ENCODE peak calls at places on chromosomes 13 and 19, in eight cellular contexts. W, K, H, B, Y, T, D and A are unnamed samples.

GRCh38 chr19:57816652-57817051 is 1.9 kb upstream of the ZNF552 start:
- DNase-seq in W (no peak), K (no peak), H (no peak), B (no peak), Y (no peak), T (no peak), D (no peak), A (no peak)

GRCh38 chr13:41668130-41668757 is 210.9 kb downstream of the RGCC start:
- DNase-seq in W (peak), K (peak), H (peak), B (peak), Y (no peak), T (no peak), D (peak), A (peak)

GRCh38 chr19:34990578-34991192 is 9.4 kb upstream of the GRAMD1A start:
- DNase-seq in W (no peak), K (no peak), H (no peak), B (no peak), Y (no peak), T (no peak), D (no peak), A (peak)

GRCh38 chr19:6476155-6476895 is 5.3 kb downstream of the DENND1C start:
- DNase-seq in W (peak), K (peak), H (no peak), B (peak), Y (no peak), T (peak), D (no peak), A (peak)

GRCh38 chr13:109779074-109779473 is 7.3 kb downstream of the IRS2 start:
- DNase-seq in W (no peak), K (no peak), H (no peak), B (peak), Y (no peak), T (no peak), D (no peak), A (no peak)

GRCh38 chr13:95275322-95276118 is 25.7 kb downstream of the ABCC4 start:
- DNase-seq in W (peak), K (peak), H (no peak), B (no peak), Y (no peak), T (no peak), D (no peak), A (no peak)

GRCh38 chr13:69020120-69020519 is 1087.5 kb upstream of the ATXN8OS start:
- DNase-seq in W (no peak), K (no peak), H (no peak), B (no peak), Y (no peak), T (no peak), D (no peak), A (peak)

GRCh38 chr13:32150239-32150638 is 118.7 kb downstream of the FRY start:
- DNase-seq in W (no peak), K (no peak), H (no peak), B (no peak), Y (no peak), T (no peak), D (peak), A (no peak)

GRCh38 chr19:2433854-2434253 is 6.5 kb upstream of the TIMM13 start:
- DNase-seq in W (no peak), K (no peak), H (no peak), B (no peak), Y (no peak), T (no peak), D (no peak), A (no peak)

GRCh38 chr13:100547805-100548204 is 40.8 kb downstream of the GGACT start:
- DNase-seq in W (no peak), K (peak), H (peak), B (no peak), Y (no peak), T (no peak), D (no peak), A (no peak)

GRCh38 chr19:46955114-46955812 is 64.4 kb upstream of the NPAS1 start:
- DNase-seq in W (peak), K (no peak), H (no peak), B (peak), Y (no peak), T (no peak), D (no peak), A (peak)

GRCh38 chr13:111382877-111383276 is 62.4 kb downstream of the TEX29 start:
- DNase-seq in W (no peak), K (no peak), H (no peak), B (no peak), Y (no peak), T (no peak), D (no peak), A (no peak)

GRCh38 chr19:41958367-41959055 is 610 bp downstream of the RABAC1 start:
- DNase-seq in W (peak), K (peak), H (no peak), B (peak), Y (peak), T (peak), D (peak), A (peak)

GRCh38 chr19:42480335-42481095 is 37.8 kb upstream of the CXCL17 start:
- DNase-seq in W (peak), K (peak), H (no peak), B (no peak), Y (no peak), T (no peak), D (no peak), A (peak)

GRCh38 chr13:71817335-71817734 is 49.7 kb downstream of the DACH1 start:
- DNase-seq in W (no peak), K (peak), H (no peak), B (no peak), Y (no peak), T (no peak), D (no peak), A (no peak)

GRCh38 chr13:84844473-84844872 is 954.7 kb downstream of the SLITRK6 start:
- DNase-seq in W (peak), K (peak), H (no peak), B (no peak), Y (no peak), T (no peak), D (no peak), A (no peak)
- TF ChIP-seq CTCF in W (peak), K (peak), H (peak), B (peak), Y (no peak), T (peak), D (no peak), A (no peak)

GRCh38 chr19:39842693-39843435 is 3.3 kb downstream of the FBL start:
- DNase-seq in W (no peak), K (no peak), H (no peak), B (no peak), Y (no peak), T (no peak), D (no peak), A (no peak)
- H3K4me3 ChIP-seq in W (peak), K (no peak), H (no peak), B (no peak), Y (no peak), T (no peak), D (no peak), A (no peak)

GRCh38 chr13:51728972-51729371 is 75.0 kb downstream of the DHRS12 start:
- DNase-seq in W (no peak), K (peak), H (peak), B (no peak), Y (no peak), T (no peak), D (no peak), A (no peak)
- TF ChIP-seq CTCF in W (no peak), K (no peak), H (no peak), B (no peak), Y (no peak), T (no peak), D (no peak), A (no peak)

GRCh38 chr19:44757735-44758505 is 9.4 kb downstream of the BCL3 start:
- DNase-seq in W (no peak), K (no peak), H (no peak), B (no peak), Y (peak), T (no peak), D (peak), A (no peak)
- H3K4me3 ChIP-seq in W (no peak), K (no peak), H (no peak), B (no peak), Y (peak), T (peak), D (peak), A (no peak)

GRCh38 chr13:51912091-51912490 is 50.3 kb downstream of the CCDC70 start:
- DNase-seq in W (no peak), K (peak), H (no peak), B (no peak), Y (no peak), T (no peak), D (no peak), A (no peak)
- TF ChIP-seq CTCF in W (no peak), K (peak), H (no peak), B (no peak), Y (no peak), T (peak), D (no peak), A (no peak)

DNA sequence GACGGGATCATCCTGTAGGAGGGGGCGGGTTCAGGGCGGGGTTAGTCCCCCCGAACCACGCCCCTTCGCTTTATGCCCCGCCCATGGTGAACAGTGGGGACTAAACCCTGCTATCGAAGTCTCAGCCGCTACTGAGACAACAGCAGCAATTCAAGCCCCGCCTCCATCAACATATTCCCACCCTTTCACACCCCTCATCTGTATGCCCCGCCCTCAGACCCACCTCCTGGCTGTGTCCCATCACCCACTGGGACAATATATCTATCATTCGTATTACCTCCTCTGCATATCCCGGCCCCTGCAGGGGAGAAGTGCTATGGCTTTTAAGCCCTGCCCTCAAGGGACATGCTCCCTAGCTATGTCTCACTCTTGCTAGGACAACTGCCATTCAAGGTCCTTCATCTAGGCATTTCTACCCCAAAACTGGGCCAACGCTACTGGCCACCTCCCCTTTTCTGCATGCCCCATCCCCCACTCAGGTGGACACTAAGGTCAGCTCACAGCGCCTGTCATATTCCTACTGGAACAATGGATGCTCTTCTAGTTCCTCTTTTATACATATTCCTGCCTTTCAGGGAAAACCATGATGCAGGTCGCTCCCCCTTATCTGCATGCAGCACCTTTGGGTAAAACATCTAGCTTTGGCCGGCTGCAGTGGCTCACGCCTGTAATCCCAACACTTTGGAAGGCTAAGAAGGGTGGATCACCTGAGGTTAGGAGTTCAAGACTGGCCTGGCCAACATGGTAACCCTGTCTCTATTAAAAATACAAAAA is 11.9 kb downstream of the LRFN1 start:
- DNase-seq in W (no peak), K (peak), H (no peak), B (no peak), Y (no peak), T (no peak), D (peak), A (no peak)
- H3K4me3 ChIP-seq in W (no peak), K (no peak), H (no peak), B (no peak), Y (no peak), T (no peak), D (no peak), A (no peak)

DNA sequence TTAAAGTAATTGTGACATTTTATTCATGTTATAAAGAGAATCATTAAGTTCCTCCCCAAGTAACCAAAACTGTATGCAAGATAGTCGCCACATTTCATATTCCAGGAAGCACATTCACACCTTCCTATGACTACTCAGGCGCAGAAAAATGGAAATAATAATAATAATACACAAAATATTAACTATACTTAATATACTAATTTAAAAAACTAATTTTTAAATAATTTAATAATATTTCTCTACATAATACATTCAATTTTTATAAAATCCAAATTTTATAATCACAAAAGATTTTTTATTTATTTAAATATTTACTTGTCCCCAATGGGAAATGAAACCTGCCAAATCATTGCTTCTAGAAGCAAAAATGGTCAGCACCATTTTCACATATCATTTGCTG is 797.4 kb upstream of the GPC6 start:
- DNase-seq in W (no peak), K (no peak), H (no peak), B (no peak), Y (no peak), T (no peak), D (no peak), A (no peak)
- TF ChIP-seq CTCF in W (no peak), K (no peak), H (no peak), B (no peak), Y (no peak), T (no peak), D (no peak), A (no peak)

DNA sequence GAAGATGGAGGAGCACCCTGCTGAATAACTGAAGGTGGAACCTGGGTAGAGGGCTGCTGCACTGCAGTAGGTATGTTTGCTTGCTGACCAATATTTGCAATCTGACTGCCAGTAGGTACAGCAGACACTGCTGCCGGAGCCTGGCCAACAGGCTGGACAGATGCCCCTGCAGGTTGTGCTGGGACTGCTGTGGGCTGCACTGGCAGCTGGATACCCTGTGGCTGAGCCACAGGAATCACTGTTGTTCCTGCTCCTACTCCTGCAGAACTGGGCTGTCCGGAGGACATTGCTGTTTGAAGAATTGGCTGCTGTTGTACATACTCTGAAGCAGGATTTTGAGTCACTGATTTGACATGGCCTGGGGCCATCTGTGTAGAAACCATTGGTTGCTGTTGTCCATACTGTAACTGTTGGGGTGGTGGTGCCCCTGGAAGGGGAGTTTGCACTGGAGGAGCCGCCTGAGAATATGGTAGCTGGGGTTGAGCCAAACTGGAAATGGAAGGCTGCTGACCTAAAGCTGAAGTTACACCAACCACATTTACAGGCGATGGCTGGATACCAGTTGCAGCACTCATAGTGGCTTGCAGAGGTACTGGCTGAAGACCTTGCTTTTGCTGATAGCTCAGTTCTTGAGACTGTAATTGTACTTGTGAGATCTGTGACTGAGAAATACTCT is 2.2 kb downstream of the TSC22D1 start:
- DNase-seq in W (peak), K (peak), H (peak), B (no peak), Y (no peak), T (no peak), D (no peak), A (peak)
- H3K4me3 ChIP-seq in W (no peak), K (no peak), H (peak), B (no peak), Y (no peak), T (no peak), D (no peak), A (no peak)

GRCh38 chr19:13100031-13100588 is 2.5 kb downstream of the LYL1 start:
- DNase-seq in W (no peak), K (no peak), H (no peak), B (peak), Y (no peak), T (no peak), D (no peak), A (peak)

GRCh38 chr19:13101590-13102415 is 855 bp downstream of the LYL1 start:
- DNase-seq in W (peak), K (no peak), H (no peak), B (no peak), Y (no peak), T (no peak), D (no peak), A (no peak)

GRCh38 chr19:13099073-13099999 is 3.3 kb downstream of the LYL1 start:
- DNase-seq in W (no peak), K (peak), H (no peak), B (peak), Y (no peak), T (peak), D (peak), A (peak)

GRCh38 chr19:13102416-13102665 is 317 bp downstream of the LYL1 start:
- DNase-seq in W (no peak), K (no peak), H (no peak), B (no peak), Y (no peak), T (no peak), D (no peak), A (no peak)

GRCh38 chr19:13100871-13101589 is 1.6 kb downstream of the LYL1 start:
- DNase-seq in W (no peak), K (no peak), H (no peak), B (no peak), Y (no peak), T (no peak), D (no peak), A (no peak)
- TF ChIP-seq CTCF in W (peak), K (peak), H (peak), B (peak), Y (no peak), T (peak), D (no peak), A (peak)